ENCODE peak calls at places on chromosomes 12 and 14, in nine cellular contexts. A is astrocyte, K is A549, E is GM12878, O is left ventricle myocardium inferior, Y is prostate gland, I is colonic mucosa, J is heart left ventricle, C is pancreas. B is an unnamed sample.

GRCh38 chr12:123134755-123135282 is 16.1 kb downstream of the PITPNM2 start:
- DNase-seq in C (no peak), K (no peak), O (no peak), I (no peak), Y (no peak), E (no peak), J (no peak), A (no peak), B (no peak)

GRCh38 chr12:49673446-49674317 is 33.5 kb downstream of the FMNL3 start:
- DNase-seq in A (peak), K (no peak), O (peak), C (peak), Y (peak), E (no peak), I (peak), J (peak), B (peak)

GRCh38 chr14:96039633-96040311 is 610 bp downstream of the C14orf132 start:
- DNase-seq in I (peak), C (peak), O (no peak), J (peak), Y (no peak), K (peak), A (peak), E (no peak), B (peak)

GRCh38 chr12:19761465-19761864 is 322.2 kb downstream of the AEBP2 start:
- DNase-seq in K (no peak), A (no peak), I (no peak), E (no peak), Y (no peak), J (no peak), O (no peak), C (no peak), B (no peak)

GRCh38 chr12:94941440-94941862 is 62.0 kb downstream of the NDUFA12 start:
- DNase-seq in I (peak), E (no peak), K (peak), Y (no peak), A (peak), J (peak), C (no peak), O (peak), B (no peak)

GRCh38 chr12:19710811-19711793 is 271.8 kb downstream of the AEBP2 start:
- DNase-seq in A (peak), J (no peak), K (peak), C (no peak), E (no peak), I (no peak), O (no peak), Y (no peak), B (no peak)

GRCh38 chr12:132711169-132711843 is 664 bp downstream of the PGAM5 start:
- DNase-seq in K (no peak), C (peak), O (no peak), J (peak), E (no peak), Y (no peak), I (no peak), A (no peak), B (peak)

GRCh38 chr14:76774471-76775158 is 13.3 kb downstream of the VASH1 start:
- DNase-seq in K (no peak), Y (no peak), C (no peak), E (no peak), I (no peak), O (no peak), A (no peak), J (no peak), B (no peak)

GRCh38 chr12:7723926-7724325 is 12.7 kb downstream of the DPPA3 start:
- DNase-seq in A (no peak), K (no peak), E (no peak), Y (no peak), C (no peak), J (no peak), O (no peak), I (no peak), B (no peak)

GRCh38 chr12:106409898-106410297 is 52.4 kb downstream of the POLR3B start:
- DNase-seq in C (no peak), E (no peak), Y (no peak), O (no peak), K (no peak), J (no peak), A (peak), I (no peak), B (no peak)

GRCh38 chr12:99265648-99266047 is 381.9 kb upstream of the GARIN6 start:
- DNase-seq in Y (no peak), C (no peak), O (no peak), E (no peak), A (no peak), K (no peak), J (no peak), I (no peak), B (no peak)

GRCh38 chr12:2152134-2152533 is 99.3 kb downstream of the CACNA1C start:
- DNase-seq in J (no peak), C (no peak), I (no peak), E (peak), K (no peak), A (no peak), Y (no peak), O (no peak), B (no peak)

GRCh38 chr12:93699271-93700141 is 22.3 kb downstream of the CRADD start:
- DNase-seq in J (no peak), O (no peak), C (no peak), Y (no peak), A (peak), E (no peak), I (no peak), K (no peak), B (no peak)

GRCh38 chr14:42513837-42514236 is 907.2 kb downstream of the LRFN5 start:
- DNase-seq in I (no peak), C (no peak), O (no peak), K (no peak), Y (no peak), J (no peak), A (no peak), E (no peak), B (no peak)

GRCh38 chr14:85565862-85566296 is 35.9 kb downstream of the FLRT2 start:
- DNase-seq in K (no peak), E (no peak), Y (no peak), C (no peak), A (peak), J (no peak), I (no peak), O (no peak), B (no peak)

GRCh38 chr14:99224948-99225347 is 47.0 kb downstream of the BCL11B start:
- DNase-seq in C (no peak), I (no peak), E (no peak), J (no peak), O (no peak), A (no peak), Y (no peak), K (no peak), B (no peak)

GRCh38 chr12:32875990-32876389 is 20.6 kb downstream of the PKP2 start:
- DNase-seq in Y (no peak), C (no peak), E (no peak), J (no peak), I (no peak), A (no peak), K (no peak), O (no peak), B (no peak)

GRCh38 chr12:124551268-124552144 is 15.9 kb downstream of the NCOR2 start:
- DNase-seq in C (peak), E (no peak), J (peak), O (peak), K (no peak), Y (peak), I (peak), A (no peak), B (peak)

GRCh38 chr12:12007713-12008231 is 63.0 kb upstream of the BCL2L14 start:
- DNase-seq in K (no peak), E (no peak), O (no peak), J (no peak), A (no peak), I (no peak), C (no peak), Y (no peak), B (no peak)

GRCh38 chr12:22287776-22288621 is 46.5 kb downstream of the ST8SIA1 start:
- DNase-seq in C (no peak), K (no peak), J (no peak), A (peak), E (no peak), Y (no peak), O (no peak), I (no peak), B (no peak)

GRCh38 chr14:91985521-91986255 is 38.2 kb upstream of the FBLN5 start:
- DNase-seq in Y (no peak), E (no peak), C (no peak), J (no peak), A (peak), K (no peak), O (no peak), I (no peak), B (no peak)
- H3K27ac ChIP-seq in Y (no peak), E (no peak), C (no peak), J (no peak), A (no peak), K (no peak), O (no peak), I (no peak), B (no peak)

DNA sequence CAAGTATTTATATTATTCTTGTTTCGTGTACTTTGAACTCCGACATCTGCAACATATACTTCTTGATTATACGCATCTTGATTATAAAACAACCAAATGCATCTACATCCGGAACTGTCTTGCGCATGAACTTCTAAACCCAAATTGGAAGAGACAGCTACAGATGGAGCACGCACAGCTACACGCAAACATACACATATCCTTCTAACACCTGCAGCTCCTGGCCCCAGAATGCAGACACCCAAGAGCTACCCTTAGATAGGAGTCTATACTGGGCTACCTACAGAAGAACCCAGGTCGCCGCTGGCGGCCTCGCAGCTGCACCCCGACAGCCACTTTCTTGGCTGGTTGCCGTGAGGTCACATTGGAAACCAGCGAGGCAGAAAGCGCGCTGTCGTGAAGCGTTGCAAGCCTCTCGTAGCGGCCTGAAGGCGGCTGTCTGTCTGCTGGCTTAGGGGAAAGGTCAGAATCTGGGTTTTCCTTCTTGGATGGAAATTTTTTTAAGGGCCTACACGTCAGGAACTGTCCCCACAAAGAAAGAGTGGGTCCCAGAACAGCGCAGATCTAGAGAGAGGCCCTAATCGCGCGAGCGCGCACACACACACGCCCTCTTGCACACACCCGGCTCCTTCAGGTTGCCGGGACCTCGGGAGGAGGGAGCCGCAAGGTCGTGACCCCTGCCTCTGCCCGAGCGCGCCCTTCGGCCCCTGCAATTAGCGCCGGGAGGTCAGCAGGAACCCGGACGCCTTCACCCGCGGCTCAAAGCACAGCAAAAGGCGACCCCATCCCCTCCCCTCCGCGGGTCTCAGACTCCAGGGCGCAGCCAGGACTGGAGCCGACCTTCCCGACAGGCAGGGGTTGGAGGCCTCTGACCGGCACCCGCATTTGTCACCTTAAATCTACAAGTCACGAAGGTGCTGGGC is 17.0 kb downstream of the TBX3 start:
- DNase-seq in J (no peak), K (no peak), C (no peak), E (no peak), Y (no peak), I (no peak), A (no peak), O (no peak), B (no peak)
- H3K27ac ChIP-seq in J (no peak), K (peak), C (no peak), E (no peak), Y (peak), I (no peak), A (no peak), O (no peak), B (no peak)

DNA sequence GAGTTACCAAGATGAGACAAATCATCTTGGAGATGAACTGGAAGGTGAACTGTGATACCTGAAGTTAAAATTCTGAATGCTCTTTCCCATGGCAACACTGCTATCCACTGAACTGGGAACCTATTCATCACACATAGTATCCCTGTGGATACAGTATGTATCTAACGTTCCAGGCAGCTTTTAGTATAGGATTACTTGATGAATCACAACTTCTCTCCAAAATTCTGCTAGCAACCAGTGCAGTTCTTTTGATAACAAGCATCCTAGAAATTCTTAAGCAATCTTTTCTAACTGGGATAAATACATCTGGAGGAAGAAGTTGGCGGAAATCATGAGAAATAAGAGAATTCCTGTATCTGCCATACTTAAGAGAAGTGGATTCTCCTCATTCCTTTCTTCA is 66.4 kb downstream of the PAWR start:
- DNase-seq in A (peak), O (no peak), Y (no peak), E (no peak), J (no peak), K (no peak), C (no peak), I (no peak), B (no peak)
- H3K27ac ChIP-seq in A (no peak), O (no peak), Y (no peak), E (no peak), J (no peak), K (no peak), C (no peak), I (no peak), B (no peak)

DNA sequence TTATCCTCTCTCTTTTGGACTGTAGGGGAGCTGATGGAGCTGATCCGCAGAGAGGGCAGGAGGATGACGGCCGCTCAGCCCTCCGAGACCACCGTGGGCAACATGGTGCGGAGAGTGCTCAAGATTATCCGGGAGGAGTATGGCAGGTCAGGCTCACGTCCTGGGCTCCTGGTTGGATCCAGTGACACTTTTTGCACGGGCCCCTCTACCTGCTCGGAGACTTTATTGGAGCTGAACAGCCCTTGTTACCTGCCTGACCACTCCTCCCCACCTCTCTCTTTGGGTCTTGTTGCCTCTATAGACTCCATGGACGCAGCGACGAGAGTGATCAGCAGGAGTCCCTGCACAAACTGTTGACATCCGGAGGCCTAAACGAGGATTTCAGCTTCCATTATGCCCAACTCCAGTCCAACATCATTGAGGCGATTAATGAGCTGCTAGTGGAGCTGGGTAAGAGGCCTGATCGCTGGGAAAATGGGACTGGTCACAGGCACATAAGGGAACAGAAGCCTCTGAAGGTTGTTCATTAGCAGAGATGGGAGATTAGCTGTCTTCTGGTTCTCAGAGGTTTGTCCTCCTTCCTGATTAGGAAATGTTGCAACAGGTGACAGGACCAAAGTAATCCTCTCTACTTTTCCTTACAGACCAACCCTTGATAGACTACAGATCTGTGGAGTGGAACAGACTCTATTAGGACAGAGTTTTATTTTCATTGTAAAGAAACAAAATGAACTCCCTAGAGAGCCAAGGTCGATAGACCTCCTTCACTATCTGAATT is 718 bp downstream of the EIF2B2 start:
- DNase-seq in A (no peak), I (peak), K (no peak), C (no peak), E (no peak), O (no peak), J (no peak), Y (no peak), B (no peak)
- H3K27ac ChIP-seq in A (peak), I (peak), K (peak), C (no peak), E (peak), O (peak), J (peak), Y (peak), B (peak)

DNA sequence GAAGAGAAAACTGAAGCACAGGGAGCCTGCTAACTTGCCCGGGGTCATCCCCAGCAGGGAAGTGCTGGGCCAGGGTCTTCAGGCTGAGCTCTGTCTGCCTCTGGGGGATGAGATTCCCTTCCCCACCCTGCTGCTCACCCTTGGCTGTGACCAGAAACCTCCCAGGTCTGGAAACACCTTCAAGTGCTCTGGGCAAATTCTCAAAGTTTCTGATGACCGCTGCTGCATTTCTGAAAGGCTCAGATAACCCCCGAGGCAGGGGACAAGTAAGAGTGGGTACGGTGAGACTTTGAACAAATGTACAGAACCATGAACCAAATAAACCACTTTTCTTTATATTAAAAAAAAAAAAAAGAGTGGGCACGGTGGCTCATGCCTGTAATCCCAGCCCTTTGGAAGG is 41.3 kb downstream of the LTBP2 start:
- DNase-seq in A (no peak), O (no peak), I (no peak), Y (no peak), C (no peak), E (no peak), K (no peak), J (no peak), B (no peak)
- H3K27ac ChIP-seq in A (peak), O (peak), I (no peak), Y (peak), C (no peak), E (no peak), K (peak), J (peak), B (peak)

GRCh38 chr12:130568546-130568945 is 147.6 kb downstream of the RIMBP2 start:
- DNase-seq in C (no peak), J (no peak), A (no peak), I (no peak), K (no peak), Y (no peak), O (no peak), E (no peak), B (no peak)

GRCh38 chr12:130572553-130572952 is 143.5 kb downstream of the RIMBP2 start:
- DNase-seq in C (no peak), O (no peak), K (no peak), Y (no peak), J (no peak), I (no peak), A (no peak), E (no peak), B (no peak)

GRCh38 chr12:130571734-130572133 is 144.4 kb downstream of the RIMBP2 start:
- DNase-seq in O (no peak), A (no peak), J (no peak), K (no peak), E (no peak), I (no peak), C (no peak), Y (no peak), B (no peak)

GRCh38 chr12:130573235-130573634 is 142.9 kb downstream of the RIMBP2 start:
- DNase-seq in J (no peak), Y (no peak), E (no peak), O (no peak), K (no peak), I (no peak), C (no peak), A (no peak), B (no peak)

GRCh38 chr12:130571089-130571488 is 145.0 kb downstream of the RIMBP2 start:
- DNase-seq in K (no peak), E (no peak), J (no peak), Y (no peak), O (no peak), C (no peak), I (no peak), A (no peak), B (no peak)
- H3K27ac ChIP-seq in K (no peak), E (no peak), J (no peak), Y (no peak), O (no peak), C (no peak), I (no peak), A (no peak), B (no peak)

DNA sequence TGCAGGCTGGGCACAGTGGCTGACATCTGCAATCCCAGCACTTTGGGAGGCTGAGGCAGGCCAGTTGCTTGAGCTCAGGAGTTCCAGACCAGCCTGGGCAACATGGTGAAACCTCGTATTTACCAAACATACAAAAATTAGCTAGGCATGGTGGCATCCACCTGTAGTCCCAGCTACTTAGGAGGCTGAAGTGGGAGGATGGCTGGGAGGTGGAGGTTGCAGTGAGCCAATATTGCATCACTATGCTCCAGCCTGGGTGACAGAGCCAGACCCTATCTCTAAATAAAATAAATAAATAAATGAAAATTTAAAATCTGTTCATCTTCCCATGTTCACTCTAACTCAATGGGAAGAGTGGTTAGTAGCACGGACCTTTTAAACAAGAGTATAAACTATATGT is 71.2 kb downstream of the ELK3 start:
- DNase-seq in K (no peak), A (no peak), J (no peak), I (no peak), C (no peak), E (no peak), Y (no peak), O (no peak), B (no peak)
- H3K27ac ChIP-seq in K (no peak), A (no peak), J (no peak), I (no peak), C (no peak), E (no peak), Y (no peak), O (no peak), B (no peak)

DNA sequence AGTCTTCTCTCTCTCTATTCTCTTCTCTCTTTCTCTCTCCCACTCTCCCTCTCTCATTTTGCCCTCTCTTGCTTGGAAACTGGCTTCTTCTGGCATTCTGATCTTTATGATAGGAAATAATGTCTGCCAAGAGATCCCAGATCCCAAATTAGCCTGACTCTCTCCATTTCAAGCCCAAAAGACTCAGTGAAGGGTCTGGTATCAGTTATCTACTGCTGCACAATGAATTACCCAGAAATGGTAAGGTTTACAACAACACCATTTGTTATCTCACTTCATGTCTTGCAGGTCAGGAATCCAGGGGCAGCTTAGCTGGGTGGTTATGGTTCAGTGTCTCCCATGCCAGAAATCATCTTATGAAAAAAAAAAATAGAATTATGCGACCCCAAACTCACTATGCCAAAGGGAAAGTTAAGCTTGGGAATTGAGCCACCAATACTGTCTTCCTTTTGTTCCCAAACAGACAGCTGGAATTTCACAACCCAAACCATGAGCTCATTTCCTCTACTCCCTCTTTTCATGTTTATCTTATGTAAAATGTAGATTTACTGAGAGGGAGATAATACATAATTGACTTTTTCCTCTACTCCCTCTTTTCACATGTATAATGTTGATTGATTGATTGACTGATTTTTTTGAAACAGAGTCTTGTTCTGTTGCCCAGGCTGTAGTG is 67.8 kb upstream of the FICD start:
- DNase-seq in K (no peak), I (no peak), Y (no peak), J (no peak), E (no peak), O (no peak), C (no peak), A (no peak), B (no peak)
- H3K27ac ChIP-seq in K (no peak), I (peak), Y (no peak), J (no peak), E (no peak), O (peak), C (no peak), A (no peak), B (peak)

GRCh38 chr12:85627584-85627983 is 208.6 kb downstream of the RASSF9 start:
- DNase-seq in K (no peak), C (no peak), J (no peak), Y (no peak), A (peak), O (no peak), E (no peak), I (no peak), B (no peak)
- H3K27ac ChIP-seq in K (no peak), C (no peak), J (no peak), Y (no peak), A (peak), O (no peak), E (no peak), I (no peak), B (no peak)